ENCODE peak calls at places on chromosome 4, in ten cellular contexts. One of them, this sample, is unnamed.

GRCh38 chr4:169440446-169440845 is 169.7 kb upstream of the SH3RF1 start:
- DNase-seq in heart left ventricle: peak
- DNase-seq in AG04449: no peak
- DNase-seq in PC-3: no peak
- DNase-seq in endothelial cell: no peak
- DNase-seq in lung: no peak
- DNase-seq in tibial nerve: peak
- DNase-seq in neural crest cell: no peak
- DNase-seq in tibial artery: peak
- DNase-seq in type B pancreatic cell: no peak
- DNase-seq in this sample: no peak

GRCh38 chr4:123114084-123114914 is 191.9 kb upstream of the NUDT6 start:
- DNase-seq in heart left ventricle: no peak
- DNase-seq in AG04449: no peak
- DNase-seq in PC-3: no peak
- DNase-seq in endothelial cell: no peak
- DNase-seq in lung: no peak
- DNase-seq in tibial nerve: no peak
- DNase-seq in neural crest cell: no peak
- DNase-seq in tibial artery: no peak
- DNase-seq in type B pancreatic cell: no peak
- DNase-seq in this sample: no peak

GRCh38 chr4:47717173-47717572 is 120.7 kb downstream of the CORIN start:
- DNase-seq in heart left ventricle: no peak
- DNase-seq in AG04449: no peak
- DNase-seq in PC-3: no peak
- DNase-seq in endothelial cell: no peak
- DNase-seq in lung: no peak
- DNase-seq in tibial nerve: no peak
- DNase-seq in neural crest cell: no peak
- DNase-seq in tibial artery: no peak
- DNase-seq in type B pancreatic cell: no peak
- DNase-seq in this sample: no peak

GRCh38 chr4:71029504-71029903 is 36.1 kb downstream of the DCK start:
- DNase-seq in heart left ventricle: no peak
- DNase-seq in AG04449: no peak
- DNase-seq in PC-3: no peak
- DNase-seq in endothelial cell: no peak
- DNase-seq in lung: no peak
- DNase-seq in tibial nerve: no peak
- DNase-seq in neural crest cell: no peak
- DNase-seq in tibial artery: no peak
- DNase-seq in type B pancreatic cell: no peak
- DNase-seq in this sample: no peak

GRCh38 chr4:129926936-129927335 is 831.0 kb downstream of the C4orf33 start:
- DNase-seq in heart left ventricle: no peak
- DNase-seq in AG04449: no peak
- DNase-seq in PC-3: peak
- DNase-seq in endothelial cell: no peak
- DNase-seq in lung: no peak
- DNase-seq in tibial nerve: no peak
- DNase-seq in neural crest cell: no peak
- DNase-seq in tibial artery: no peak
- DNase-seq in type B pancreatic cell: no peak
- DNase-seq in this sample: no peak

GRCh38 chr4:109301691-109302365 is 630 bp downstream of the COL25A1 start:
- DNase-seq in heart left ventricle: no peak
- DNase-seq in AG04449: no peak
- DNase-seq in PC-3: no peak
- DNase-seq in endothelial cell: peak
- DNase-seq in lung: no peak
- DNase-seq in tibial nerve: no peak
- DNase-seq in neural crest cell: peak
- DNase-seq in tibial artery: no peak
- DNase-seq in type B pancreatic cell: no peak
- DNase-seq in this sample: no peak

GRCh38 chr4:141388483-141388882 is 167.8 kb downstream of the ZNF330 start:
- DNase-seq in heart left ventricle: no peak
- DNase-seq in AG04449: peak
- DNase-seq in PC-3: no peak
- DNase-seq in endothelial cell: no peak
- DNase-seq in lung: no peak
- DNase-seq in tibial nerve: no peak
- DNase-seq in neural crest cell: no peak
- DNase-seq in tibial artery: no peak
- DNase-seq in type B pancreatic cell: no peak
- DNase-seq in this sample: no peak

GRCh38 chr4:106806158-106806797 is 229.8 kb downstream of the DKK2 start:
- DNase-seq in heart left ventricle: no peak
- DNase-seq in AG04449: no peak
- DNase-seq in PC-3: peak
- DNase-seq in endothelial cell: no peak
- DNase-seq in lung: no peak
- DNase-seq in tibial nerve: no peak
- DNase-seq in neural crest cell: no peak
- DNase-seq in tibial artery: no peak
- DNase-seq in type B pancreatic cell: no peak
- DNase-seq in this sample: no peak

GRCh38 chr4:141346144-141346543 is 125.4 kb downstream of the ZNF330 start:
- DNase-seq in heart left ventricle: peak
- DNase-seq in AG04449: no peak
- DNase-seq in PC-3: peak
- DNase-seq in endothelial cell: no peak
- DNase-seq in lung: no peak
- DNase-seq in tibial nerve: peak
- DNase-seq in neural crest cell: no peak
- DNase-seq in tibial artery: no peak
- DNase-seq in type B pancreatic cell: no peak
- DNase-seq in this sample: no peak

GRCh38 chr4:128328106-128328505 is 40.5 kb upstream of the PGRMC2 start:
- DNase-seq in heart left ventricle: no peak
- DNase-seq in AG04449: no peak
- DNase-seq in PC-3: no peak
- DNase-seq in endothelial cell: no peak
- DNase-seq in lung: no peak
- DNase-seq in tibial nerve: no peak
- DNase-seq in neural crest cell: no peak
- DNase-seq in tibial artery: no peak
- DNase-seq in type B pancreatic cell: no peak
- DNase-seq in this sample: no peak

GRCh38 chr4:167868163-167868562 is 224.2 kb upstream of the ANXA10 start:
- DNase-seq in heart left ventricle: no peak
- DNase-seq in AG04449: no peak
- DNase-seq in PC-3: peak
- DNase-seq in endothelial cell: no peak
- DNase-seq in lung: no peak
- DNase-seq in tibial nerve: no peak
- DNase-seq in neural crest cell: no peak
- DNase-seq in tibial artery: no peak
- DNase-seq in type B pancreatic cell: no peak
- DNase-seq in this sample: no peak

GRCh38 chr4:89314291-89314690 is 6.7 kb upstream of the GPRIN3 start:
- DNase-seq in heart left ventricle: no peak
- DNase-seq in AG04449: no peak
- DNase-seq in PC-3: no peak
- DNase-seq in endothelial cell: no peak
- DNase-seq in lung: no peak
- DNase-seq in tibial nerve: no peak
- DNase-seq in neural crest cell: no peak
- DNase-seq in tibial artery: no peak
- DNase-seq in type B pancreatic cell: no peak
- DNase-seq in this sample: no peak

GRCh38 chr4:180098601-180099000 is 2144.6 kb upstream of the TENM3 start:
- DNase-seq in heart left ventricle: no peak
- DNase-seq in AG04449: no peak
- DNase-seq in PC-3: no peak
- DNase-seq in endothelial cell: no peak
- DNase-seq in lung: no peak
- DNase-seq in tibial nerve: no peak
- DNase-seq in neural crest cell: no peak
- DNase-seq in tibial artery: no peak
- DNase-seq in type B pancreatic cell: no peak
- DNase-seq in this sample: no peak
- TF ChIP-seq CTCF in heart left ventricle: no peak
- TF ChIP-seq CTCF in AG04449: no peak
- TF ChIP-seq CTCF in PC-3: no peak
- TF ChIP-seq CTCF in endothelial cell: no peak
- TF ChIP-seq CTCF in lung: no peak
- TF ChIP-seq CTCF in tibial nerve: no peak
- TF ChIP-seq CTCF in neural crest cell: no peak
- TF ChIP-seq CTCF in tibial artery: no peak
- TF ChIP-seq CTCF in type B pancreatic cell: no peak
- TF ChIP-seq CTCF in this sample: no peak

DNA sequence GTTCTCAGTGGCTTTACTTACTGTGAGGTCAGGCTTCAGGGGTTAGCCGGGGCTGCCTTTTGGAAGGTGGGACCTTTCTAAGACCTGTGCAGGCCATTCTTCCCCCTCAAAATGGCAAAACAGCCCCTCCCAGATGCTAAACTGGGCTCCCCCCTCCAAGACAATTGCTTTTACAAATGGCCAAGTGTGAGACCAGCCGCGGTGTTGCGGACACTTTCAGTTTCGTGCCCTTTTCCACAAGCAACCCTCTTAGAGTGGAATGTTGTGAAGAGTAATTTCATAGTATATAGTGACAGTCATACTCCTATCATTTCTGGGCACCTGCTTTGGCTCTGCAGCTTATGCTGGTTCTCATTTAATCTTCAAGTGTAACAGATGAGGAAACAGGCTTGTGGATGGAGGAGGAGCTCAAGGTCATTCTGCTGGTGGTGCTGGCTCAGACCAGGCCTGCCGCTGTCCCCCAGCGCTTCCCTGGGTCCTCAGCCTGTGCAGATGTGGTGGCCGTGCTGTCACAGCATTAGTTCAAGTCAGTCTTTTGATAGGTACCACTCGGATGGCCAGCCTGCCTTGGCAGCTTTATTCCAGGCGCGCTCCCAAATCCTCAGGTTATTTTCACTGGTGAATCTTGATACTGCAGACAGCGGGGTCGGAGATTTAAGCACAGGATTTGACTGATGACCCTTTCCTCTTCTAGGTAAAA is 55.0 kb upstream of the TADA2B start:
- DNase-seq in heart left ventricle: no peak
- DNase-seq in AG04449: no peak
- DNase-seq in PC-3: no peak
- DNase-seq in endothelial cell: no peak
- DNase-seq in lung: no peak
- DNase-seq in tibial nerve: no peak
- DNase-seq in neural crest cell: no peak
- DNase-seq in tibial artery: no peak
- DNase-seq in type B pancreatic cell: no peak
- DNase-seq in this sample: no peak
- TF ChIP-seq CTCF in heart left ventricle: no peak
- TF ChIP-seq CTCF in AG04449: no peak
- TF ChIP-seq CTCF in PC-3: no peak
- TF ChIP-seq CTCF in endothelial cell: no peak
- TF ChIP-seq CTCF in lung: no peak
- TF ChIP-seq CTCF in tibial nerve: no peak
- TF ChIP-seq CTCF in neural crest cell: no peak
- TF ChIP-seq CTCF in tibial artery: no peak
- TF ChIP-seq CTCF in type B pancreatic cell: no peak
- TF ChIP-seq CTCF in this sample: no peak

GRCh38 chr4:120977435-120977997 is 55.0 kb upstream of the PRDM5 start:
- DNase-seq in heart left ventricle: no peak
- DNase-seq in AG04449: peak
- DNase-seq in PC-3: peak
- DNase-seq in endothelial cell: peak
- DNase-seq in lung: no peak
- DNase-seq in tibial nerve: peak
- DNase-seq in neural crest cell: no peak
- DNase-seq in tibial artery: no peak
- DNase-seq in type B pancreatic cell: no peak
- DNase-seq in this sample: no peak
- TF ChIP-seq CTCF in heart left ventricle: peak
- TF ChIP-seq CTCF in AG04449: peak
- TF ChIP-seq CTCF in PC-3: peak
- TF ChIP-seq CTCF in endothelial cell: no peak
- TF ChIP-seq CTCF in lung: peak
- TF ChIP-seq CTCF in tibial nerve: peak
- TF ChIP-seq CTCF in neural crest cell: peak
- TF ChIP-seq CTCF in tibial artery: peak
- TF ChIP-seq CTCF in type B pancreatic cell: peak
- TF ChIP-seq CTCF in this sample: no peak

GRCh38 chr4:86653237-86653865 is 59.2 kb downstream of the PTPN13 start:
- DNase-seq in heart left ventricle: no peak
- DNase-seq in AG04449: no peak
- DNase-seq in PC-3: peak
- DNase-seq in endothelial cell: no peak
- DNase-seq in lung: no peak
- DNase-seq in tibial nerve: no peak
- DNase-seq in neural crest cell: no peak
- DNase-seq in tibial artery: no peak
- DNase-seq in type B pancreatic cell: no peak
- DNase-seq in this sample: no peak
- TF ChIP-seq CTCF in heart left ventricle: peak
- TF ChIP-seq CTCF in AG04449: no peak
- TF ChIP-seq CTCF in PC-3: peak
- TF ChIP-seq CTCF in endothelial cell: peak
- TF ChIP-seq CTCF in lung: no peak
- TF ChIP-seq CTCF in tibial nerve: no peak
- TF ChIP-seq CTCF in neural crest cell: peak
- TF ChIP-seq CTCF in tibial artery: no peak
- TF ChIP-seq CTCF in type B pancreatic cell: peak
- TF ChIP-seq CTCF in this sample: no peak

DNA sequence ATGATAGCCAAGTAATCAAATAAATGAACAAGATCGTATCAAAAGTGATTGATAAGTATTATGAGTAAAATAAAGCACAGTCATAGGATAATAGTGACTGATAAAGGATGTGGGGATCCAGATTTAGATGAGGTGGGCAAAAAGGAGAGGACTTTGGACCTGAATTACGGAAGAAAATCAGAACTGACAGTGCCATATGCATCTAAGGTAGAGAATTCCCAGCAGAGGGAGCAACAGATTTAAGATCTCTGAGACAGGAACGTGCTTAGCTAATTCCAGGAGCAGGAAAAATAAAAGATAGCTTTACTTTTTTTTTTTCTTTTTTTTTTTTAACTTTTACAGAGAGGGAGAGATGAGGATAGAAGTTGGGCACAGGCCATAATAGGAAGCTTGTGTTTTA is 189.9 kb downstream of the NWD2 start:
- DNase-seq in heart left ventricle: no peak
- DNase-seq in AG04449: no peak
- DNase-seq in PC-3: peak
- DNase-seq in endothelial cell: no peak
- DNase-seq in lung: no peak
- DNase-seq in tibial nerve: no peak
- DNase-seq in neural crest cell: no peak
- DNase-seq in tibial artery: no peak
- DNase-seq in type B pancreatic cell: no peak
- DNase-seq in this sample: no peak
- TF ChIP-seq CTCF in heart left ventricle: no peak
- TF ChIP-seq CTCF in AG04449: no peak
- TF ChIP-seq CTCF in PC-3: peak
- TF ChIP-seq CTCF in endothelial cell: no peak
- TF ChIP-seq CTCF in lung: no peak
- TF ChIP-seq CTCF in tibial nerve: no peak
- TF ChIP-seq CTCF in neural crest cell: peak
- TF ChIP-seq CTCF in tibial artery: no peak
- TF ChIP-seq CTCF in type B pancreatic cell: peak
- TF ChIP-seq CTCF in this sample: no peak

GRCh38 chr4:55395218-55395528 is 584 bp upstream of the TMEM165 start:
- DNase-seq in heart left ventricle: no peak
- DNase-seq in AG04449: no peak
- DNase-seq in PC-3: no peak
- DNase-seq in endothelial cell: no peak
- DNase-seq in lung: no peak
- DNase-seq in tibial nerve: no peak
- DNase-seq in neural crest cell: no peak
- DNase-seq in tibial artery: no peak
- DNase-seq in type B pancreatic cell: no peak
- DNase-seq in this sample: no peak
- TF ChIP-seq CTCF in heart left ventricle: no peak
- TF ChIP-seq CTCF in AG04449: no peak
- TF ChIP-seq CTCF in PC-3: peak
- TF ChIP-seq CTCF in endothelial cell: no peak
- TF ChIP-seq CTCF in lung: no peak
- TF ChIP-seq CTCF in tibial nerve: peak
- TF ChIP-seq CTCF in neural crest cell: peak
- TF ChIP-seq CTCF in tibial artery: peak
- TF ChIP-seq CTCF in type B pancreatic cell: peak
- TF ChIP-seq CTCF in this sample: no peak